ENCODE peak calls at places on chromosomes 11 and 22, in seven cellular contexts. S, X, E, O, M, Y and L are unnamed samples.

GRCh38 chr11:129828301-129828836 is 12.7 kb downstream of the TMEM45B start:
- DNase-seq in S (no peak), X (peak; percentile 49), E (peak; percentile 61), O (no peak), M (no peak), Y (peak; percentile 32), L (no peak)

GRCh38 chr11:57248780-57249383 is 11.8 kb upstream of the APLNR start:
- DNase-seq in S (peak; percentile 46), X (peak; percentile 46), E (peak; percentile 57), O (peak; percentile 59), M (no peak), Y (no peak), L (peak; percentile 18)

GRCh38 chr22:29635734-29636357 is 32.4 kb downstream of the NF2 start:
- DNase-seq in S (peak; percentile 83), X (no peak), E (peak; percentile 28), O (peak; percentile 30), M (no peak), Y (no peak), L (no peak)

GRCh38 chr11:17504330-17505107 is 27.9 kb upstream of the ABCC8 start:
- DNase-seq in S (peak; percentile 88), X (peak; percentile 90), E (peak; percentile 63), O (peak; percentile 76), M (peak; percentile 73), Y (peak; percentile 9), L (peak; percentile 77)

GRCh38 chr22:32512267-32512982 is 37.8 kb downstream of the FBXO7 start:
- DNase-seq in S (no peak), X (no peak), E (no peak), O (no peak), M (no peak), Y (no peak), L (no peak)

GRCh38 chr22:46604306-46604690 is 15.9 kb upstream of the GRAMD4 start:
- DNase-seq in S (no peak), X (no peak), E (no peak), O (no peak), M (no peak), Y (no peak), L (peak; percentile 80)

GRCh38 chr22:45224988-45225731 is 15.5 kb downstream of the KIAA0930 start:
- DNase-seq in S (no peak), X (no peak), E (no peak), O (no peak), M (no peak), Y (no peak), L (no peak)

GRCh38 chr11:119262668-119263351 is 54.1 kb downstream of the MCAM start:
- DNase-seq in S (no peak), X (no peak), E (no peak), O (no peak), M (no peak), Y (no peak), L (peak; percentile 19)

GRCh38 chr22:20970939-20971657 is 4.0 kb downstream of the AIFM3 start:
- DNase-seq in S (peak; percentile 69), X (no peak), E (no peak), O (no peak), M (no peak), Y (no peak), L (no peak)

GRCh38 chr22:47786650-47787290 is 1024.3 kb downstream of the TBC1D22A start:
- DNase-seq in S (no peak), X (no peak), E (no peak), O (no peak), M (no peak), Y (no peak), L (no peak)